ENCODE peak calls at places on chromosomes 6 and 20, in four cellular contexts. E is IMR-90, V is H1, N is prostate gland. O is an unnamed sample.
A peak's percentile ranks its signal among the peaks of the same experiment; 100 is the strongest.

GRCh38 chr20:977021-977420 is 25.1 kb downstream of the RSPO4 start:
- DNase-seq in N (no peak), E (no peak), V (no peak), O (no peak)

GRCh38 chr6:56849876-56850275 is 105.0 kb upstream of the BEND6 start:
- DNase-seq in V (no peak), N (no peak), E (peak; percentile 81), O (no peak)

GRCh38 chr6:147522597-147522996 is 14.1 kb downstream of the SAMD5 start:
- DNase-seq in V (no peak), E (no peak), N (no peak), O (no peak)

GRCh38 chr6:88748141-88748540 is 215.3 kb downstream of the RNGTT start:
- DNase-seq in V (no peak), E (peak; percentile 25), N (no peak), O (no peak)

GRCh38 chr6:85449388-85449817 is 480 bp upstream of the NT5E start:
- DNase-seq in E (peak; percentile 85), N (no peak), V (no peak), O (no peak)

GRCh38 chr20:39986231-39986904 is 702.7 kb downstream of the MAFB start:
- DNase-seq in N (peak; percentile 20), E (peak; percentile 28), V (peak; percentile 52), O (peak; percentile 72)

GRCh38 chr6:138526822-138527235 is 27.5 kb upstream of the NHSL1 start:
- DNase-seq in V (no peak), E (no peak), N (no peak), O (no peak)

GRCh38 chr6:164663634-164664033 is 645.8 kb downstream of the C6orf118 start:
- DNase-seq in E (no peak), V (no peak), N (no peak), O (no peak)

GRCh38 chr6:3081965-3082364 is 13.7 kb downstream of the RIPK1 start:
- DNase-seq in N (no peak), V (no peak), E (no peak), O (no peak)

GRCh38 chr6:15427360-15428070 is 181.6 kb downstream of the JARID2 start:
- DNase-seq in V (no peak), E (peak; percentile 62), N (no peak), O (no peak)

GRCh38 chr6:116476021-116476678 is 15.0 kb downstream of the CALHM6 start:
- DNase-seq in N (no peak), V (no peak), E (peak; percentile 24), O (no peak)

GRCh38 chr20:47720636-47721427 is 64.4 kb downstream of the SULF2 start:
- DNase-seq in N (peak; percentile 41), V (no peak), E (peak; percentile 12), O (no peak)

GRCh38 chr6:126625019-126625418 is 285.1 kb downstream of the CENPW start:
- DNase-seq in E (peak; percentile 31), N (no peak), V (peak; percentile 58), O (no peak)

GRCh38 chr6:115441671-115442070 is 619.0 kb downstream of the FRK start:
- DNase-seq in N (no peak), V (no peak), E (no peak), O (no peak)

GRCh38 chr6:94645191-94645590 is 932.1 kb upstream of the MANEA start:
- DNase-seq in N (no peak), E (no peak), V (no peak), O (no peak)

GRCh38 chr6:156944412-156944811 is 167.2 kb downstream of the ARID1B start:
- DNase-seq in E (no peak), V (no peak), N (no peak), O (no peak)

GRCh38 chr6:72651967-72652956 is 30.4 kb downstream of the KCNQ5 start:
- DNase-seq in N (no peak), E (no peak), V (no peak), O (no peak)

GRCh38 chr6:54058236-54058635 is 53.0 kb upstream of the MLIP start:
- DNase-seq in V (no peak), E (no peak), N (no peak), O (no peak)

GRCh38 chr6:130560231-130560630 is 194.4 kb downstream of the TMEM200A start:
- DNase-seq in N (no peak), V (no peak), E (peak; percentile 29), O (no peak)

GRCh38 chr6:11202513-11203305 is 29.8 kb downstream of the NEDD9 start:
- DNase-seq in E (peak; percentile 41), N (no peak), V (no peak), O (no peak)

GRCh38 chr6:23180504-23181293 is 611.3 kb downstream of the HDGFL1 start:
- DNase-seq in N (peak; percentile 10), V (no peak), E (peak; percentile 90), O (no peak)

GRCh38 chr20:43188234-43188653 is 1.5 kb downstream of the PTPRT start:
- DNase-seq in V (peak; percentile 49), N (no peak), E (no peak), O (no peak)

GRCh38 chr20:2102585-2103453 is 1.2 kb downstream of the STK35 start:
- DNase-seq in V (peak; percentile 80), N (peak; percentile 81), E (peak; percentile 80), O (peak; percentile 87)
- TF ChIP-seq POLR2A in V (peak; percentile 93), N (peak; percentile 71), E (peak; percentile 88), O (peak; percentile 69)

GRCh38 chr20:49585585-49586245 is 17.8 kb upstream of the PTGIS start:
- DNase-seq in N (no peak), V (no peak), E (no peak), O (no peak)
- H3K4me1 ChIP-seq in N (no peaks in the 10 kb centered on the region), V (no peaks in the 10 kb centered on the region), E (peaks cover 38% of the 10 kb centered on the region), O (peaks cover 3% of the 10 kb centered on the region)

GRCh38 chr20:35720165-35721123 is 21.2 kb downstream of the ROMO1 start:
- DNase-seq in V (no peak), E (no peak), N (no peak), O (no peak)
- TF ChIP-seq POLR2A in V (no peak), E (no peak), N (no peak), O (no peak)

GRCh38 chr20:44959082-44959895 is 908 bp downstream of the TOMM34 start:
- DNase-seq in V (no peak), E (peak; percentile 86), N (no peak), O (no peak)

GRCh38 chr20:44961868-44962267 is 1.7 kb upstream of the TOMM34 start:
- DNase-seq in V (no peak), N (no peak), E (peak; percentile 77), O (no peak)

GRCh38 chr20:44962483-44962882 is 2.3 kb upstream of the TOMM34 start:
- DNase-seq in E (no peak), N (no peak), V (no peak), O (no peak)

GRCh38 chr20:44959896-44960852 is at the start of gene TOMM34:
- DNase-seq in E (peak; percentile 90), V (peak; percentile 97), N (peak; percentile 94), O (peak; percentile 98)

GRCh38 chr20:44961024-44961866 is 1.0 kb upstream of the TOMM34 start:
- DNase-seq in N (no peak), E (peak; percentile 20), V (no peak), O (no peak)
- H3K4me1 ChIP-seq in N (peaks cover 3% of the 10 kb centered on the region), E (peaks cover 5% of the 10 kb centered on the region), V (peaks cover 10% of the 10 kb centered on the region), O (no peaks in the 10 kb centered on the region)

GRCh38 chr20:64255361-64256281 is at the start of gene PCMTD2:
- DNase-seq in N (peak; percentile 68), V (peak; percentile 90), E (peak; percentile 68), O (peak; percentile 84)
- TF ChIP-seq POLR2A in N (peak; percentile 75), V (peak; percentile 67), E (no peak), O (peak; percentile 77)

DNA sequence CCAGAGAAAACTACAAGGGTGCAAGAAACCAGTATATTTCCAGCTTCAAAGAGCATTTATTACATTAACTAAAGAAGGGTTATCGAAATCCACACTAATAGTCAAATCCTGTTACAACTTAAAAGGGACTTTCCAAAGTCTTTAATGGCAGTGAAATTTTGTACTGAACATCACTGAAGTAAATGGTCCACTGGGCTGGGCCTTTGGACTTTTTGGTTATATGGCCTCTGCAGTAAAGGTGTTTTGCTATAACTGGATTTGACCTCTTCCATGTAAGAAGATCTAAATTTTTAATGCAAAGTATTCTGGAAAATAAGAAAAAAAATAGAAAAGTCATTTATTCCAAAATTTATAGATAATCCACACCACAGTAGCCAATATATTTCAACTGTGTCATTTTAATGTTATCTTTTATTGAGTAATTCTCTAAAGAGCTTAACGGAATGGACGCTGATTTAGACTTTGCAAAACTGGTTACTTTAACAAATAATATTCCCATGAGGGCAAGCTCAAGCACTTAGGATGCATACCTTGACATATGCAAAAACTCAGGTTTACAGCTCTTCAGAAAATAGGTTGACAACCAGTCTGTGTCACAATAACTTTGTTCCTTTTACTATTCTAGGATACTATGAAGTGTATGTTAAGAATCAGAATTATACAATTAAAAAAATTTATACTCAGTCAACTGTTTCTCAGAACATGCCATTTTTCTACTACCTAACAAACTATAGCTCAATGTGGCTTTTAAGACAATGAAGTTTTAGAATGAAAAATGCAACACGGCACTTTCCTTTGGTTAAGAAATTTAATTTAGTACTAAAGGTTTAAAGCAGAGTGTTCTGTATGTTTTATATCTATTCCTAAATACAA is 7.0 kb downstream of the RBM39 start:
- DNase-seq in E (no peak), V (no peak), N (no peak), O (no peak)
- H3K4me1 ChIP-seq in E (peaks cover 6% of the 10 kb centered on the region), V (no peaks in the 10 kb centered on the region), N (peaks cover 8% of the 10 kb centered on the region), O (peaks cover 39% of the 10 kb centered on the region)

DNA sequence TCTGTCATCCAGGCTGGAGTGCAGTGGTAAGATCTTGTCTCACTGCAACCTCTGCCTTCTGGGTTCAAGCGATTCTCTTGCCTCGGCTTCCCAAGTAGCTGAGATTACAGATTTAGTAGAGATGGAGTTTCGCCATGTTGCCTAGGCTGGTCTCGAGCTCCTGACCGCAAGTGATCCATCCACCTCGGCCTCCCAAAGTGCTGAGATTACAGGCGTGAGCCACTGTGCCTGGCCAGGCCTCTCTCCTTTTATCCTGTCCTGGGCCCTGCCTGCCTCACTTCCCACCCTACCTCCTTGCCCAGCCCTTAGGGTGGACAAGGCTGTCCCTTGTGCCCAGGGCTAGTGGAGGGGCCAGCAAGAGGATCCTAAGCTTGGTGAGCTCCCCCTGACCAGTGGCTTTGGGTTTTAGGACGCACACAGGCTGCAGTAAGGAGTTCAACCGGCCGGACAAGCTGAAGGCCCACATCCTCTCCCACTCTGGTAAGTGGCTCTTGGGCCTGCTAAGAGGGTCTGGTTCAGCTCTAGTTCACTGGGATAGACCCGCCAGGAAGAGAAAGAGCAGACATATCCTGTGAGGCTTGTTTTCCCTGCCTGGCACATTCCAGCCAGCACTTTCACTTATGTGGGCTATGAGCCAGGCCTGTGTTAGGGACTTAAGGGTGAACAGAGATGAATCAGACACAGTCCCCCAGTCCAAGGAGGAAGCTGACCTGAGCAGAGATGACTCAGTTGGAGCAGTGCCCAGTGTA is 21.9 kb upstream of the CHMP4B start:
- DNase-seq in V (no peak), E (peak; percentile 96), N (peak; percentile 89), O (no peak)
- TF ChIP-seq POLR2A in V (no peak), E (no peak), N (no peak), O (no peak)

DNA sequence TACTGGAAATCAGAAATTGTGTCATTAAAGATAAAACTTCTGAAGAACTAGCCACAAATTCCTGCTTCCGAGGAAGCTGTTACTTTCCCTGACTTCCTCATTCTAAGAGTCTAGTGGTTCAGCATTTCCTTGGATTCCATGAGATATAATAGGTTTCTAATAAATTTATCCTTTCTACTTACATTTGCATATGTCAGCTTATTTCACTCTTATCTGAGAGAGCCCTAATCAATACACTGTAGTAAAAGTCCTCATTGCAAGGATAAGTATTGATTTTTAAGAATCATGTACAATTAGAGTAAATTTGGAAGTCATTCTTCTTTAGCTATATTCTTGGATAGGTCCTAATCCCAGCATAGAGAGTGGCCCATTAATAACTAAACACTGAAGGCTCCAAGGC is 16.9 kb upstream of the THEMIS start:
- DNase-seq in N (no peak), E (no peak), V (no peak), O (no peak)
- H3K4me1 ChIP-seq in N (no peaks in the 10 kb centered on the region), E (no peaks in the 10 kb centered on the region), V (no peaks in the 10 kb centered on the region), O (no peaks in the 10 kb centered on the region)

GRCh38 chr6:129113637-129114036 is 230.7 kb downstream of the LAMA2 start:
- DNase-seq in E (no peak), V (no peak), N (no peak), O (no peak)
- TF ChIP-seq POLR2A in E (no peak), V (no peak), N (no peak), O (no peak)

O was measured in right lobe of liver.